ENCODE peak calls at places on chromosomes 1 and 21, in six cellular contexts. One of them, this sample, is unnamed.

GRCh38 chr1:64933296-64934070 is 32.9 kb downstream of the JAK1 start:
- DNase-seq in RWPE1: no peak
- DNase-seq in colonic mucosa: no peak
- DNase-seq in AG04450: peak
- DNase-seq in astrocyte: peak
- DNase-seq in pancreas: no peak
- DNase-seq in this sample: peak

GRCh38 chr1:54324031-54324654 is 82.1 kb downstream of the SSBP3 start:
- DNase-seq in AG04450: no peak
- DNase-seq in colonic mucosa: no peak
- DNase-seq in astrocyte: peak
- DNase-seq in RWPE1: peak
- DNase-seq in pancreas: no peak
- DNase-seq in this sample: no peak

GRCh38 chr1:246647513-246647912 is 76.7 kb upstream of the SCCPDH start:
- DNase-seq in colonic mucosa: no peak
- DNase-seq in RWPE1: no peak
- DNase-seq in AG04450: peak
- DNase-seq in astrocyte: peak
- DNase-seq in pancreas: no peak
- DNase-seq in this sample: no peak

GRCh38 chr1:73914994-73915393 is 283.0 kb downstream of the LRRIQ3 start:
- DNase-seq in AG04450: no peak
- DNase-seq in colonic mucosa: no peak
- DNase-seq in astrocyte: no peak
- DNase-seq in pancreas: no peak
- DNase-seq in RWPE1: no peak
- DNase-seq in this sample: no peak

GRCh38 chr1:206921772-206922265 is at the start of gene FCMR:
- DNase-seq in colonic mucosa: no peak
- DNase-seq in pancreas: no peak
- DNase-seq in RWPE1: no peak
- DNase-seq in AG04450: no peak
- DNase-seq in astrocyte: no peak
- DNase-seq in this sample: peak

GRCh38 chr21:42845296-42845965 is 33.9 kb downstream of the WDR4 start:
- DNase-seq in RWPE1: no peak
- DNase-seq in astrocyte: peak
- DNase-seq in colonic mucosa: no peak
- DNase-seq in pancreas: peak
- DNase-seq in AG04450: no peak
- DNase-seq in this sample: no peak

GRCh38 chr1:178501705-178502329 is 5.1 kb upstream of the CLEC20A start:
- DNase-seq in colonic mucosa: peak
- DNase-seq in AG04450: peak
- DNase-seq in astrocyte: peak
- DNase-seq in pancreas: peak
- DNase-seq in RWPE1: peak
- DNase-seq in this sample: peak

GRCh38 chr1:82445827-82446226 is 645.1 kb downstream of the ADGRL2 start:
- DNase-seq in AG04450: no peak
- DNase-seq in RWPE1: no peak
- DNase-seq in colonic mucosa: no peak
- DNase-seq in pancreas: no peak
- DNase-seq in astrocyte: no peak
- DNase-seq in this sample: no peak

GRCh38 chr21:37164742-37165141 is 91.7 kb downstream of the TTC3 start:
- DNase-seq in AG04450: no peak
- DNase-seq in colonic mucosa: no peak
- DNase-seq in pancreas: no peak
- DNase-seq in RWPE1: no peak
- DNase-seq in astrocyte: no peak
- DNase-seq in this sample: no peak

GRCh38 chr1:20555025-20555757 is 2.8 kb downstream of the FAM43B start:
- DNase-seq in RWPE1: no peak
- DNase-seq in colonic mucosa: no peak
- DNase-seq in astrocyte: peak
- DNase-seq in AG04450: no peak
- DNase-seq in pancreas: no peak
- DNase-seq in this sample: no peak

GRCh38 chr21:36630485-36631206 is 68.3 kb upstream of the SIM2 start:
- DNase-seq in AG04450: no peak
- DNase-seq in pancreas: no peak
- DNase-seq in colonic mucosa: peak
- DNase-seq in astrocyte: no peak
- DNase-seq in RWPE1: peak
- DNase-seq in this sample: peak

GRCh38 chr1:55622071-55622470 is 406.9 kb upstream of the USP24 start:
- DNase-seq in astrocyte: no peak
- DNase-seq in RWPE1: no peak
- DNase-seq in colonic mucosa: no peak
- DNase-seq in pancreas: no peak
- DNase-seq in AG04450: no peak
- DNase-seq in this sample: no peak

GRCh38 chr1:205435904-205436573 is 14.2 kb upstream of the LEMD1 start:
- DNase-seq in RWPE1: no peak
- DNase-seq in pancreas: no peak
- DNase-seq in colonic mucosa: no peak
- DNase-seq in AG04450: no peak
- DNase-seq in astrocyte: no peak
- DNase-seq in this sample: no peak

GRCh38 chr1:19074361-19074901 is 118.0 kb upstream of the IFFO2 start:
- DNase-seq in AG04450: no peak
- DNase-seq in pancreas: no peak
- DNase-seq in colonic mucosa: no peak
- DNase-seq in RWPE1: no peak
- DNase-seq in astrocyte: peak
- DNase-seq in this sample: peak

GRCh38 chr1:158391099-158391498 is 8.2 kb downstream of the OR10T2 start:
- DNase-seq in AG04450: no peak
- DNase-seq in RWPE1: no peak
- DNase-seq in pancreas: no peak
- DNase-seq in colonic mucosa: no peak
- DNase-seq in astrocyte: no peak
- DNase-seq in this sample: no peak

GRCh38 chr1:38817958-38818705 is 41.4 kb downstream of the RRAGC start:
- DNase-seq in colonic mucosa: no peak
- DNase-seq in RWPE1: peak
- DNase-seq in astrocyte: no peak
- DNase-seq in AG04450: no peak
- DNase-seq in pancreas: peak
- DNase-seq in this sample: peak

GRCh38 chr1:27488523-27489138 is 1.3 kb downstream of the WASF2 start:
- DNase-seq in RWPE1: no peak
- DNase-seq in pancreas: no peak
- DNase-seq in astrocyte: peak
- DNase-seq in AG04450: no peak
- DNase-seq in colonic mucosa: peak
- DNase-seq in this sample: peak

GRCh38 chr1:76680676-76681075 is 186.6 kb upstream of the ST6GALNAC5 start:
- DNase-seq in colonic mucosa: no peak
- DNase-seq in astrocyte: no peak
- DNase-seq in RWPE1: no peak
- DNase-seq in AG04450: no peak
- DNase-seq in pancreas: no peak
- DNase-seq in this sample: no peak

GRCh38 chr21:26457817-26458216 is 115.3 kb downstream of the CYYR1 start:
- DNase-seq in RWPE1: no peak
- DNase-seq in pancreas: no peak
- DNase-seq in colonic mucosa: no peak
- DNase-seq in AG04450: no peak
- DNase-seq in astrocyte: no peak
- DNase-seq in this sample: no peak

GRCh38 chr1:156051011-156051725 is 2.4 kb downstream of the UBQLN4 start:
- DNase-seq in colonic mucosa: no peak
- DNase-seq in RWPE1: no peak
- DNase-seq in astrocyte: no peak
- DNase-seq in pancreas: no peak
- DNase-seq in AG04450: no peak
- DNase-seq in this sample: no peak

GRCh38 chr1:156053770-156054499 is at the start of gene UBQLN4:
- DNase-seq in astrocyte: peak
- DNase-seq in RWPE1: peak
- DNase-seq in colonic mucosa: peak
- DNase-seq in AG04450: no peak
- DNase-seq in pancreas: peak
- DNase-seq in this sample: peak

GRCh38 chr1:156055343-156055645 is 712 bp downstream of the LAMTOR2 start:
- DNase-seq in AG04450: no peak
- DNase-seq in astrocyte: no peak
- DNase-seq in colonic mucosa: no peak
- DNase-seq in RWPE1: no peak
- DNase-seq in pancreas: no peak
- DNase-seq in this sample: no peak

GRCh38 chr1:156054500-156055342 is at the start of gene LAMTOR2:
- DNase-seq in RWPE1: peak
- DNase-seq in pancreas: peak
- DNase-seq in colonic mucosa: peak
- DNase-seq in astrocyte: peak
- DNase-seq in AG04450: peak
- DNase-seq in this sample: peak

DNA sequence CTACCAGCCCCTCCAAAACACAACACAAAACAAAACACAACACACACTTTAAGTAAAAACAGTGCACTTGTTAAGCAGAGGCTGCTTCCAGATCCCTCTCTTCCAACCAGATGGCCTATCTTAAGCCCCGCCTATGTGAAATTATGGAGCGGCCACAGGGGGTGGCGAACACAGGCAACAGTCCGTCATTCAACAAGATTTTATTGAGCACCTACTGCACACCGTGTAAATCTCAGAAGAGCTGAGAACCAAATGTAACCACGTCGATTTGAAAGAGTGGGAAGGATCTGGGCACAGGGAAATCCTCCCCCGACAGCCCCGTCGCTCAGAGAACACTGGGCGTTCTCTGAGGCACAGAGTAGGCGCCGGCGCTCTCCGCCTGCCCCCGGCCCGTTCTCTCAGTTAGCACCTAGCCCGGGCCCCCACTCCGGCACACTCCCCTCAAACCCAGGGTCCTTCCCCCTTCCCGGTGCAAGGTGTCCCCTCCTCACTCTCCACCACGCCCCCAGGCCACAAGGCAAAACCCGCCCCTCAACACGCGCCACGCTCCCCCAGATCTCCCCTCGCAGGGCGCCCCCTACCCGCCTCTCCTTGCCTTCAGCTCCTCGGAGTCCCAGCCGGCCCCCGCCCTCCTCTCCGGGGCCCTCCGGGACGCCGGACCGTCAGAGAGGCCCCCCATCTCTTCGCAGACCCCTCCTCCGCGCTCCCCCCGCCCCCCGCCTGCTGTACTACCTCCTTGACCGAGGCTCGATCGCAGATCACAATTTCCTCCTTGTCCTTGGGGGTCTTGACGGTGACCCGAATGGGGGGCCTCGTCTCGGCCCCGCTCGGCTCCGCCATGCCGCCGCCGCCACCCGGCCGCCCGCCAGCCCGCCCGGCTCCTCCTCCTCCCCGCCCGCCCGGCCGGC is 482 bp downstream of the UBQLN4 start:
- DNase-seq in pancreas: peak
- DNase-seq in colonic mucosa: peak
- DNase-seq in AG04450: no peak
- DNase-seq in astrocyte: peak
- DNase-seq in RWPE1: peak
- DNase-seq in this sample: peak
- TF ChIP-seq CTCF in pancreas: no peak
- TF ChIP-seq CTCF in colonic mucosa: no peak
- TF ChIP-seq CTCF in AG04450: peak
- TF ChIP-seq CTCF in astrocyte: no peak
- TF ChIP-seq CTCF in RWPE1: no peak
- TF ChIP-seq CTCF in this sample: peak

GRCh38 chr21:34243562-34243961 is 120.2 kb upstream of the KCNE2 start:
- DNase-seq in pancreas: no peak
- DNase-seq in colonic mucosa: peak
- DNase-seq in AG04450: no peak
- DNase-seq in astrocyte: no peak
- DNase-seq in RWPE1: peak
- DNase-seq in this sample: peak
- TF ChIP-seq CTCF in pancreas: peak
- TF ChIP-seq CTCF in colonic mucosa: peak
- TF ChIP-seq CTCF in AG04450: peak
- TF ChIP-seq CTCF in astrocyte: peak
- TF ChIP-seq CTCF in RWPE1: no peak
- TF ChIP-seq CTCF in this sample: peak

DNA sequence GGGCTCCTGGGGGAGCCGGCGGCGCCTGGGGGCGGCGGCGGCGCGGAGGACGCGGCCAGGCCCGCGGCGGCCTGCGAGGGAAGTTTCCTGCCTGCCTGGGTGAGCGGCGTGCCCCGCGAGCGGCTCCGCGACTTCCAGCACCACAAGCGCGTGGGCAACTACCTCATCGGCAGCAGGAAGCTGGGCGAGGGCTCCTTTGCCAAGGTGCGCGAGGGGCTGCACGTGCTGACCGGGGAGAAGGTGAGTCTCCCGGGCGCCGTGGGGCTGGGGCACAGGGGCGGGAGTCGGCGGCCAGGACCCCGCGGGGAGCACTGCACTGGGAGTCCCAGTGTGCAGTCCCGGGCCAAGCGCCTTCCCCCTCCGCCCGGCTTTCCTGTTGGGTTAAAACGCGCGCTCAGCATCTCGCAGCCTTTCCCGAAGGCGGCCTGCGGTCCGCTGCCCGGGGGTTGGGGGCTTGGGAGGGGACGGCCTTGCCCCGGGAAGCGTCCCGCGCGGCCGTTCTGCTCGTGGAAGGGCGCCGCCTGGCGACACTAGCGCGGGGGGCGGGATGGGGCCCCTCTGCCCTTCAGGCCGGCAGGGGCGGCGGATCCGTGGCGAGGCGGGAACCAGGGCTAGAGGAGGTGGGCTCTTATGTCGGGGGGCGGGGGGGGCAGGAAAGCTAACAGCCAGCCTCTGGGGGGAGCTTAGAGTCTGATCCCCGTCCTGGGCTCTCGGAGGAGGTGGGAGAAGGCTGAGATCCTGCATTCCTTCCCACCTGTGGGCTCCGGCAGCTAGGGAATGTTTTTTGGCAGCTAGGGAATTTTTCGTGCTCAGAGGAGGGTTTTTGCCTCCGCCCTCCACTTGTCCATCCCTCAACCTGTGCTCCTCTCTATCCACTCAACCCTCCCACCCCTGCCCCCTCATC is 1.1 kb downstream of the HUNK start:
- DNase-seq in RWPE1: no peak
- DNase-seq in astrocyte: peak
- DNase-seq in colonic mucosa: peak
- DNase-seq in pancreas: peak
- DNase-seq in AG04450: no peak
- DNase-seq in this sample: peak
- TF ChIP-seq CTCF in RWPE1: peak
- TF ChIP-seq CTCF in astrocyte: no peak
- TF ChIP-seq CTCF in colonic mucosa: peak
- TF ChIP-seq CTCF in pancreas: peak
- TF ChIP-seq CTCF in AG04450: peak
- TF ChIP-seq CTCF in this sample: peak

DNA sequence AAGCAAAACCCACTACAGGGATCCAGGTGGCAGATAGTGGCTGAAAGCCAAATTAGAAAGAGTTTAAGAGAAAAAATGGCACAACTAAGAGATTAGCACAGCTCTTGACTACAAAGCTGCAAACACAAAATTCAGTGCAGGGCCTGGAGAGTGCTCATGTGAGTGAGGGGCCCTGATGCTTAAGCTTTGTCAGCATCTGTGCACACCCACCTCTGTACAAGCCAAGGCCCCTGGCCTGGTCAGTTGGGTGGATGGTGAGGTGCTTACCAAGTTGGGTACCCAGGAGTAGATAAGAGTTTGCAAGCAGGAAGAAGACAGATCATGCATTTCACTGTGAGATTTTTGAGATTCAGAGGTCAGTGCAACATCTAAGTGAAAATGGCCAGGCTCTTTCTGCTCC is 62.7 kb upstream of the ATP1B1 start:
- DNase-seq in astrocyte: no peak
- DNase-seq in pancreas: no peak
- DNase-seq in AG04450: no peak
- DNase-seq in RWPE1: no peak
- DNase-seq in colonic mucosa: no peak
- DNase-seq in this sample: no peak
- TF ChIP-seq CTCF in astrocyte: no peak
- TF ChIP-seq CTCF in pancreas: no peak
- TF ChIP-seq CTCF in AG04450: no peak
- TF ChIP-seq CTCF in RWPE1: no peak
- TF ChIP-seq CTCF in colonic mucosa: no peak
- TF ChIP-seq CTCF in this sample: no peak

This sample was measured in activated CD8-positive, alpha-beta T cell treated with anti-CD3 and anti-CD28 coated beads for 36 hours.